ENCODE peak calls at places on chromosomes 11 and 22, in ten cellular contexts. E, C, L, V, N, Y, F, G, B and K are unnamed samples.

GRCh38 chr11:87445002-87445401 is 407.3 kb downstream of the TMEM135 start:
- DNase-seq in V (no peak), G (no peak), L (no peak), F (no peak), N (no peak), Y (no peak), C (no peak), E (no peak), B (no peak), K (no peak)

GRCh38 chr11:134913999-134914590 is 502.1 kb upstream of the B3GAT1 start:
- DNase-seq in L (no peak), B (no peak), F (no peak), V (no peak), E (no peak), C (no peak), Y (no peak), N (no peak), G (no peak), K (no peak)

GRCh38 chr22:46102752-46103151 is 47.6 kb upstream of the PPARA start:
- DNase-seq in V (no peak), E (no peak), G (peak; percentile 66), N (no peak), C (no peak), L (no peak), Y (no peak), B (peak; percentile 55), F (no peak), K (no peak)

GRCh38 chr11:14643697-14644395 is at the start of gene PDE3B:
- DNase-seq in F (peak; percentile 68), L (peak; percentile 90), V (peak; percentile 91), E (peak; percentile 92), B (peak; percentile 92), N (peak; percentile 35), Y (peak; percentile 88), G (peak; percentile 94), C (peak; percentile 94), K (peak; percentile 54)

GRCh38 chr11:44333271-44334218 is 23.6 kb upstream of the ALX4 start:
- DNase-seq in Y (no peak), G (no peak), F (no peak), C (no peak), N (no peak), V (no peak), E (no peak), B (no peak), L (no peak), K (no peak)

GRCh38 chr11:112363527-112363926 is 102.9 kb upstream of the PLET1 start:
- DNase-seq in Y (no peak), C (no peak), F (no peak), E (no peak), B (no peak), L (no peak), N (no peak), G (no peak), V (no peak), K (no peak)

GRCh38 chr11:72764503-72764902 is 12.3 kb upstream of the ARAP1 start:
- DNase-seq in C (no peak), Y (no peak), L (peak; percentile 70), N (no peak), V (no peak), G (peak; percentile 91), F (peak; percentile 64), E (peak; percentile 33), B (peak; percentile 46), K (no peak)

GRCh38 chr11:68498313-68498712 is 37.8 kb downstream of the PPP6R3 start:
- DNase-seq in C (no peak), Y (no peak), L (no peak), E (no peak), F (no peak), B (peak; percentile 56), G (no peak), N (no peak), V (no peak), K (no peak)

GRCh38 chr11:96162816-96163499 is 180.0 kb downstream of the MAML2 start:
- DNase-seq in V (no peak), E (no peak), G (no peak), F (no peak), N (peak; percentile 25), L (no peak), B (no peak), C (no peak), Y (no peak), K (no peak)

GRCh38 chr22:35648066-35649025 is at the start of gene APOL6:
- DNase-seq in G (no peak), F (peak; percentile 59), L (no peak), V (no peak), B (peak; percentile 39), E (peak; percentile 34), Y (peak; percentile 47), C (no peak), N (peak; percentile 38), K (peak; percentile 22)

GRCh38 chr22:19292262-19293230 is 1.0 kb upstream of the CLTCL1 start:
- DNase-seq in N (peak; percentile 73), F (no peak), C (no peak), E (no peak), Y (peak; percentile 46), B (peak; percentile 56), L (peak; percentile 35), V (peak; percentile 33), G (peak; percentile 52), K (no peak)

GRCh38 chr22:48842583-48842945 is 985.1 kb downstream of the BRD1 start:
- DNase-seq in G (no peak), B (no peak), L (no peak), N (no peak), E (no peak), F (no peak), Y (no peak), V (no peak), C (no peak), K (no peak)
- H3K9me3 ChIP-seq in G (no peaks in the 10 kb centered on the region), B (no peaks in the 10 kb centered on the region), L (no peaks in the 10 kb centered on the region), N (no peaks in the 10 kb centered on the region), E (no peaks in the 10 kb centered on the region), F (no peaks in the 10 kb centered on the region), Y (no peaks in the 10 kb centered on the region), V (no peaks in the 10 kb centered on the region), C (no peaks in the 10 kb centered on the region), K (no peaks in the 10 kb centered on the region)

GRCh38 chr11:5013012-5013411 is 18.4 kb downstream of the OR51L1 start:
- DNase-seq in B (no peak), Y (no peak), V (no peak), E (no peak), F (no peak), L (no peak), C (no peak), G (no peak), N (no peak), K (no peak)

GRCh38 chr11:5004429-5005274 is 10.0 kb downstream of the OR51L1 start:
- DNase-seq in F (peak; percentile 45), E (peak; percentile 71), G (peak; percentile 82), Y (peak; percentile 82), V (peak; percentile 33), N (peak; percentile 44), L (peak; percentile 38), B (peak; percentile 83), C (peak; percentile 5), K (no peak)

GRCh38 chr11:5011254-5011653 is 16.6 kb downstream of the OR51L1 start:
- DNase-seq in C (no peak), G (no peak), E (no peak), Y (no peak), V (no peak), L (no peak), F (no peak), N (no peak), B (no peak), K (no peak)

DNA sequence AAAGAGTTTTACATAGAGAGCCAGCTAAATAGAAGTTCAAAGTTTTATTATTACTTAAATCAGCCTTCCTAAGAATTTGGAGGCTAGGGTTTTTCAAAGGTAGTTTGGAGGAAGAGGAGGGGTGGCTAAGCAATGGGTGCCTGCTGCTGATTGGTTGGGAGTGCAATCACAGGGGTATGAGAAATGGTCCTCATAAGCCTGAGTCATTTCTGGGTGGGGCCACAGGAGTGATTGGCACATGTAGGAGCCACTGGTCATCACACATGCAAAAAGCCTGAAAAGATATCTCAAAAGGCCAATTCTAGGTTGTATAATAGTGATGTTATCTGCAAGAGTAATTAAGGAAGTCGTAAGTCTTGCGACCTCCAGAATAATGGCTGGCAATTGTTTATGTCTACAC is 12.9 kb downstream of the OR51L1 start:
- DNase-seq in L (no peak), Y (peak; percentile 51), N (no peak), G (no peak), V (no peak), E (no peak), B (no peak), F (no peak), C (no peak), K (no peak)
- H3K9me3 ChIP-seq in L (no peaks in the 10 kb centered on the region), Y (no peaks in the 10 kb centered on the region), N (no peaks in the 10 kb centered on the region), G (no peaks in the 10 kb centered on the region), V (no peaks in the 10 kb centered on the region), E (no peaks in the 10 kb centered on the region), B (no peaks in the 10 kb centered on the region), F (no peaks in the 10 kb centered on the region), C (no peaks in the 10 kb centered on the region), K (no peaks in the 10 kb centered on the region)

DNA sequence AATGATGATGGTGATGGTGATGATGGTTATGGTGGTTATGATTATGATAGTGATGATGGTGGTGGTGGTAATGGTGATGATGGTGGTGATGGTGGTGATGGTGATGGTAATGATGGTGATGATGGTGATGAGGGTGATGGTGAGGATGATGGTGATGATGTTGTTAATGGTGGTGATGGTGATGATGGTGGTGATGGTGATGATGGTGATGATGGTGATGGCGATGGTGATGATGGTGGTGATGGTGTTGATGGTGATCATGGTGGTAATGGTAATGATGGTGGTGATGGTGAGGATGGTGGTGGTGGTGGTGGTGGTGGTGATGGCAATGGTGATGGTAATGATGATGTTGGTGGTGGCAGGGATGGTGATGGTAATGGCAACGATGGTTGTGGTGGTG is 1222.5 kb downstream of the BRD1 start:
- DNase-seq in C (no peak), L (no peak), Y (no peak), G (no peak), V (no peak), F (no peak), E (no peak), N (no peak), B (no peak), K (no peak)
- H3K9me3 ChIP-seq in C (no peaks in the 10 kb centered on the region), L (no peaks in the 10 kb centered on the region), Y (no peaks in the 10 kb centered on the region), G (no peaks in the 10 kb centered on the region), V (no peaks in the 10 kb centered on the region), F (no peaks in the 10 kb centered on the region), E (no peaks in the 10 kb centered on the region), N (no peaks in the 10 kb centered on the region), B (no peaks in the 10 kb centered on the region), K (no peaks in the 10 kb centered on the region)

GRCh38 chr22:48394787-48395620 is 1432.7 kb downstream of the BRD1 start:
- DNase-seq in B (no peak), V (no peak), Y (no peak), E (no peak), N (no peak), C (no peak), L (no peak), G (no peak), F (no peak), K (no peak)
- H3K9me3 ChIP-seq in B (no peaks in the 10 kb centered on the region), V (no peaks in the 10 kb centered on the region), Y (no peaks in the 10 kb centered on the region), E (no peaks in the 10 kb centered on the region), N (no peaks in the 10 kb centered on the region), C (no peaks in the 10 kb centered on the region), L (no peaks in the 10 kb centered on the region), G (no peaks in the 10 kb centered on the region), F (no peaks in the 10 kb centered on the region), K (no peaks in the 10 kb centered on the region)

GRCh38 chr22:33372875-33373274 is 314.7 kb upstream of the SYN3 start:
- DNase-seq in Y (no peak), N (no peak), F (no peak), V (no peak), L (no peak), G (no peak), B (no peak), E (no peak), C (no peak), K (no peak)
- H3K9me3 ChIP-seq in Y (no peaks in the 10 kb centered on the region), N (peaks cover 12% of the 10 kb centered on the region), F (no peaks in the 10 kb centered on the region), V (no peaks in the 10 kb centered on the region), L (peaks cover 10% of the 10 kb centered on the region), G (peaks cover 36% of the 10 kb centered on the region), B (no peaks in the 10 kb centered on the region), E (peaks cover 10% of the 10 kb centered on the region), C (peaks cover 12% of the 10 kb centered on the region), K (no peaks in the 10 kb centered on the region)